ENCODE peak calls at places on chromosomes 12 and 14, in nine cellular contexts. T is activated T-cell treated with anti-CD3 and anti-CD28 coated beads for 48 hours; I is NCI-H748 treated with DMSO at 0.1 percent for 48 hours; C is mucosa of gallbladder; B is cardiac fibroblast; G is NCI-H1092 treated with DMSO at 0.1 percent for 48 hours; R is CD4-positive, CD25-positive, alpha-beta regulatory T cell; M is colonic mucosa; K is caudate nucleus. S is an unnamed sample.

GRCh38 chr12:58703911-58704310 is 216.4 kb downstream of the LRIG3 start:
- DNase-seq in B (peak; percentile 4), C (no peak), R (no peak), K (no peak), T (no peak), G (no peak), M (no peak), I (no peak), S (peak; percentile 35)

GRCh38 chr12:56080556-56081138 is 682 bp downstream of the ERBB3 start:
- DNase-seq in T (no peak), I (no peak), C (peak; percentile 67), M (peak; percentile 87), K (no peak), R (peak; percentile 26), B (no peak), G (no peak), S (no peak)

GRCh38 chr12:130162267-130162666 is at the start of gene FZD10:
- DNase-seq in B (no peak), I (no peak), R (no peak), G (no peak), T (peak; percentile 31), M (peak; percentile 41), K (no peak), C (peak; percentile 54), S (no peak)

GRCh38 chr12:73106296-73106695 is 834.1 kb downstream of the TRHDE start:
- DNase-seq in T (no peak), C (no peak), B (no peak), G (no peak), R (no peak), M (no peak), I (no peak), K (no peak), S (no peak)

GRCh38 chr12:112419269-112420133 is 754 bp downstream of the PTPN11 start:
- DNase-seq in R (peak; percentile 60), B (peak; percentile 87), M (peak; percentile 56), K (no peak), C (peak; percentile 53), G (no peak), I (no peak), T (no peak), S (no peak)

GRCh38 chr12:11839093-11839641 is 189.7 kb downstream of the ETV6 start:
- DNase-seq in K (no peak), T (no peak), I (no peak), G (peak; percentile 97), M (peak; percentile 75), B (peak; percentile 83), C (peak; percentile 89), R (no peak), S (no peak)

GRCh38 chr12:64531665-64532334 is 78.5 kb upstream of the RASSF3 start:
- DNase-seq in M (no peak), I (no peak), R (no peak), B (no peak), C (no peak), G (no peak), T (no peak), K (no peak), S (no peak)

GRCh38 chr14:63611078-63611477 is 30.6 kb downstream of the WDR89 start:
- DNase-seq in T (no peak), M (no peak), B (no peak), I (no peak), K (no peak), R (no peak), G (no peak), C (no peak), S (no peak)

GRCh38 chr14:72401632-72402428 is 469.6 kb downstream of the RGS6 start:
- DNase-seq in M (no peak), C (no peak), K (no peak), R (peak; percentile 13), T (no peak), I (no peak), B (no peak), G (no peak), S (no peak)

GRCh38 chr12:63802012-63802608 is 22.4 kb downstream of the RXYLT1 start:
- DNase-seq in G (peak; percentile 60), T (no peak), B (peak; percentile 42), C (no peak), R (peak; percentile 33), K (no peak), I (peak; percentile 44), M (no peak), S (no peak)

GRCh38 chr12:2402180-2402579 is 349.4 kb downstream of the CACNA1C start:
- DNase-seq in I (peak; percentile 18), T (no peak), B (no peak), K (no peak), M (no peak), R (no peak), G (peak; percentile 51), C (no peak), S (no peak)

GRCh38 chr12:6927379-6927991 is at the start of gene ATN1:
- DNase-seq in I (peak; percentile 9), B (peak; percentile 92), R (peak; percentile 44), C (peak; percentile 76), T (peak; percentile 32), M (peak; percentile 79), K (no peak), G (peak; percentile 74), S (no peak)

GRCh38 chr14:41034969-41035368 is 571.7 kb upstream of the LRFN5 start:
- DNase-seq in M (no peak), G (no peak), R (no peak), C (no peak), T (no peak), I (no peak), B (no peak), K (no peak), S (no peak)

GRCh38 chr14:104875811-104876210 is 10.7 kb downstream of the CEP170B start:
- DNase-seq in C (no peak), B (no peak), K (no peak), G (no peak), R (no peak), M (no peak), I (no peak), T (no peak), S (no peak)

GRCh38 chr12:126883737-126884136 is 1383.2 kb upstream of the TMEM132C start:
- DNase-seq in M (no peak), R (no peak), B (no peak), G (no peak), K (no peak), T (no peak), I (no peak), C (no peak), S (no peak)

GRCh38 chr12:114399664-114400211 is 6.2 kb downstream of the TBX5 start:
- DNase-seq in B (peak; percentile 59), C (no peak), I (no peak), K (no peak), M (peak; percentile 25), G (no peak), R (no peak), T (no peak), S (peak; percentile 86)

GRCh38 chr14:20386276-20386855 is 26.9 kb downstream of the TEP1 start:
- DNase-seq in I (no peak), M (no peak), B (no peak), K (no peak), R (no peak), T (no peak), G (no peak), C (no peak), S (no peak)

GRCh38 chr12:49219417-49220026 is 30.6 kb upstream of the TUBA1A start:
- DNase-seq in K (no peak), I (no peak), C (no peak), B (no peak), R (no peak), T (no peak), G (no peak), M (no peak), S (no peak)

GRCh38 chr14:61573748-61574513 is 121.4 kb upstream of the HIF1A start:
- DNase-seq in T (no peak), I (no peak), R (no peak), B (peak; percentile 65), K (no peak), C (no peak), G (no peak), M (no peak), S (no peak)

GRCh38 chr12:26287666-26288408 is 92.5 kb downstream of the SSPN start:
- DNase-seq in K (no peak), G (no peak), T (no peak), M (no peak), R (no peak), B (peak; percentile 63), I (no peak), C (peak; percentile 59), S (no peak)

GRCh38 chr12:72540811-72541210 is 268.6 kb downstream of the TRHDE start:
- DNase-seq in B (no peak), K (no peak), R (no peak), M (no peak), G (no peak), T (no peak), I (no peak), C (no peak), S (no peak)

GRCh38 chr14:99465288-99465687 is 15.4 kb downstream of the SETD3 start:
- DNase-seq in G (no peak), C (no peak), M (no peak), K (no peak), R (no peak), B (no peak), I (no peak), T (no peak), S (no peak)

GRCh38 chr14:69346710-69347109 is 51.4 kb downstream of the ERH start:
- DNase-seq in M (peak; percentile 44), T (peak; percentile 11), I (no peak), C (peak; percentile 13), B (peak; percentile 27), G (no peak), R (no peak), K (no peak), S (no peak)

GRCh38 chr14:95349241-95349640 is 29.5 kb upstream of the CLMN start:
- DNase-seq in C (no peak), R (no peak), B (no peak), K (no peak), I (no peak), T (no peak), G (no peak), M (no peak), S (no peak)